ENCODE peak calls at places on chromosomes 2 and 18, in nine cellular contexts. U is sigmoid colon, R is transverse colon, T is K562, O is tibial nerve, K is A549, D is HepG2, H is ovary, I is SK-N-SH. M is an unnamed sample.

GRCh38 chr18:6058941-6059340 is 163.6 kb upstream of the TMEM200C start:
- DNase-seq in U (no peak), K (no peak), R (no peak), T (no peak), D (peak), I (no peak), O (no peak), H (no peak), M (no peak)

GRCh38 chr18:13145636-13146190 is 72.8 kb upstream of the LDLRAD4 start:
- DNase-seq in K (no peak), R (no peak), U (no peak), O (no peak), D (peak), H (no peak), T (no peak), I (no peak), M (no peak)

GRCh38 chr2:127829845-127830246 is 18.9 kb upstream of the WDR33 start:
- DNase-seq in U (no peak), H (no peak), R (peak), I (peak), D (no peak), O (no peak), T (peak), K (no peak), M (no peak)

GRCh38 chr2:136407952-136408318 is 290.0 kb upstream of the CXCR4 start:
- DNase-seq in R (no peak), T (no peak), D (no peak), O (no peak), U (no peak), H (no peak), K (no peak), I (no peak), M (no peak)

GRCh38 chr18:3283253-3283863 is 21.4 kb downstream of the MYL12B start:
- DNase-seq in H (no peak), U (no peak), O (no peak), K (no peak), D (no peak), I (no peak), T (no peak), R (no peak), M (no peak)

GRCh38 chr18:11096839-11097750 is 52.3 kb downstream of the PIEZO2 start:
- DNase-seq in K (no peak), O (no peak), D (no peak), H (no peak), U (no peak), R (no peak), I (no peak), T (no peak), M (no peak)

GRCh38 chr18:79389689-79390088 is 6.0 kb upstream of the NFATC1 start:
- DNase-seq in U (peak), R (no peak), K (no peak), D (no peak), I (no peak), O (no peak), H (no peak), T (no peak), M (no peak)

GRCh38 chr2:41579811-41580210 is 468.0 kb upstream of the PKDCC start:
- DNase-seq in H (no peak), I (no peak), O (no peak), K (no peak), T (no peak), R (no peak), D (no peak), U (no peak), M (no peak)

GRCh38 chr18:10797882-10798281 is 272.1 kb downstream of the NAPG start:
- DNase-seq in R (no peak), O (no peak), D (no peak), H (no peak), K (no peak), T (no peak), I (no peak), U (no peak), M (no peak)

GRCh38 chr2:218036371-218036770 is 32.7 kb upstream of the RUFY4 start:
- DNase-seq in I (no peak), T (no peak), R (no peak), D (no peak), O (no peak), U (no peak), H (no peak), K (no peak), M (no peak)

GRCh38 chr18:28875059-28875458 is 698.1 kb upstream of the CDH2 start:
- DNase-seq in H (no peak), R (no peak), K (no peak), O (no peak), D (no peak), U (no peak), I (no peak), T (no peak), M (no peak)

GRCh38 chr18:23291456-23292205 is 156.3 kb downstream of the CABLES1 start:
- DNase-seq in O (no peak), R (no peak), T (no peak), K (no peak), I (no peak), H (no peak), U (no peak), D (no peak), M (no peak)

GRCh38 chr18:26185267-26185666 is 41.0 kb upstream of the TAF4B start:
- DNase-seq in H (no peak), R (no peak), I (no peak), U (no peak), T (no peak), K (peak), D (peak), O (no peak), M (no peak)

GRCh38 chr18:59388817-59389216 is 29.8 kb upstream of the LMAN1 start:
- DNase-seq in U (no peak), K (no peak), O (no peak), D (no peak), H (no peak), I (no peak), T (no peak), R (no peak), M (no peak)

GRCh38 chr2:169768262-169768995 is 30.2 kb upstream of the SSB start:
- DNase-seq in K (no peak), R (peak), U (no peak), H (no peak), D (no peak), O (no peak), T (no peak), I (no peak), M (peak)

GRCh38 chr18:657311-657997 is at the start of gene TYMS:
- DNase-seq in R (peak), T (peak), H (peak), I (peak), D (peak), K (peak), O (no peak), U (no peak), M (no peak)

GRCh38 chr18:79947881-79948610 is 3.4 kb downstream of the SLC66A2 start:
- DNase-seq in K (no peak), O (no peak), H (peak), R (peak), T (no peak), D (peak), U (peak), I (no peak), M (peak)

GRCh38 chr2:85741811-85742507 is 11.8 kb upstream of the ATOH8 start:
- DNase-seq in R (peak), I (peak), O (peak), D (peak), T (no peak), U (peak), H (peak), K (peak), M (peak)

GRCh38 chr2:77016481-77016880 is 505.7 kb downstream of the LRRTM4 start:
- DNase-seq in I (no peak), T (no peak), R (no peak), D (no peak), H (no peak), O (no peak), U (no peak), K (no peak), M (no peak)

GRCh38 chr2:13522917-13523821 is 806.4 kb downstream of the TRIB2 start:
- DNase-seq in U (no peak), I (no peak), K (no peak), O (no peak), R (no peak), T (no peak), H (peak), D (no peak), M (no peak)

GRCh38 chr2:96122391-96122790 is 6.0 kb upstream of the ADRA2B start:
- DNase-seq in I (no peak), K (no peak), U (no peak), H (no peak), R (no peak), D (no peak), O (no peak), T (no peak), M (no peak)

GRCh38 chr18:49412673-49413072 is 47.8 kb downstream of the DYM start:
- DNase-seq in H (no peak), D (no peak), O (no peak), R (no peak), T (no peak), I (no peak), K (no peak), U (no peak), M (no peak)

GRCh38 chr2:197777823-197778407 is 7.2 kb downstream of the BOLL start:
- DNase-seq in T (peak), O (no peak), H (no peak), U (no peak), I (peak), K (peak), D (peak), R (no peak), M (no peak)

GRCh38 chr2:86518498-86518897 is 44.7 kb downstream of the CHMP3 start:
- DNase-seq in H (no peak), O (peak), I (peak), K (no peak), R (peak), T (no peak), D (peak), U (no peak), M (no peak)

GRCh38 chr2:236977199-236977883 is 108.3 kb upstream of the COPS8 start:
- DNase-seq in U (no peak), R (no peak), D (no peak), O (no peak), H (no peak), T (no peak), K (no peak), I (no peak), M (no peak)

GRCh38 chr18:11146238-11146946 is 3.0 kb downstream of the PIEZO2 start:
- DNase-seq in K (no peak), I (no peak), O (no peak), R (no peak), D (no peak), U (no peak), T (no peak), H (no peak), M (no peak)

GRCh38 chr2:213284105-213285090 is at the start of gene SPAG16:
- DNase-seq in R (peak), H (peak), D (peak), U (peak), O (peak), K (peak), T (peak), I (peak), M (peak)

GRCh38 chr2:202122975-202123765 is 50.1 kb downstream of the KIAA2012 start:
- DNase-seq in H (peak), I (no peak), O (no peak), K (no peak), U (no peak), D (no peak), T (no peak), R (no peak), M (no peak)
- TF ChIP-seq EP300 in H (no peak), I (no peak), O (no peak), K (no peak), U (no peak), D (no peak), T (no peak), R (no peak), M (no peak)

GRCh38 chr18:63965716-63966330 is 4.1 kb upstream of the SERPINB8 start:
- DNase-seq in U (no peak), R (no peak), K (no peak), I (no peak), O (no peak), D (no peak), H (no peak), T (no peak), M (no peak)
- TF ChIP-seq EP300 in U (no peak), R (no peak), K (no peak), I (no peak), O (no peak), D (no peak), H (no peak), T (no peak), M (no peak)

DNA sequence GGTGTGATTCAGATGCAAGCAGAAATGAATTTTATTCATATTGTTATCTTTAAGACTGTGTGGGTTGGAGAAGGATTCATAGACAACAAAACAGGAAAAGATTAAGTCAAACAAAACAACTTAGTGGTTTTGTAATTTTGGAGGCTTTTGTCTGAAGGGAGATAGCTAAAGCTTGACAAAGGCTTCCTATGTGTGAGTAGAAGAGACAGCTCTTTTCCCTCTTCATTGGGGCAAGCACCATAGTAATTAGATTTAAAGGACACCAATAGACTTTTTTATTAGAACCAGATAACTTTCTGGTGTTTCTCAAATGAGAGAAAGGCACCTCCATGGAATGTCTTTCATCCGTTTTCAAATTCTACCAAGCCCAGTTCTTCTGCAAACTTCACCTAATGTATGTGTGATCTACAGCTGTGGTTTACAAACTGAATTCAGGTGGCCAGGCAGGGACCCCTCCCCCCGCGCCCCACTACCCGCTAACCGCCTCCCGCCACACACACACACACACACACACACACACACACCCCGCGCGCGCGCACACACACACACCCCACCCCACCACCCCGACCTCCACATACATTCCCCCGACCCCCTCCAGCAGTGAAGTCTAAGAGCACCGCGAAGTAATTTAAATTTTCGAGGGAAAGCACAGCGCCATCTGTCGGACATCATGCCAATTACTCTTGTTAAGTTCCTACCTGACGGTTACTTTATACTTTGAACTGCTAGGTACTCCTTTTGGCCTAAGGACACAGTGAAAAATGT is 31.7 kb upstream of the PPP1R1C start:
- DNase-seq in I (peak), K (peak), H (peak), O (peak), R (peak), T (peak), U (no peak), D (peak), M (peak)
- TF ChIP-seq EP300 in I (no peak), K (no peak), H (no peak), O (no peak), R (no peak), T (no peak), U (no peak), D (no peak), M (no peak)

DNA sequence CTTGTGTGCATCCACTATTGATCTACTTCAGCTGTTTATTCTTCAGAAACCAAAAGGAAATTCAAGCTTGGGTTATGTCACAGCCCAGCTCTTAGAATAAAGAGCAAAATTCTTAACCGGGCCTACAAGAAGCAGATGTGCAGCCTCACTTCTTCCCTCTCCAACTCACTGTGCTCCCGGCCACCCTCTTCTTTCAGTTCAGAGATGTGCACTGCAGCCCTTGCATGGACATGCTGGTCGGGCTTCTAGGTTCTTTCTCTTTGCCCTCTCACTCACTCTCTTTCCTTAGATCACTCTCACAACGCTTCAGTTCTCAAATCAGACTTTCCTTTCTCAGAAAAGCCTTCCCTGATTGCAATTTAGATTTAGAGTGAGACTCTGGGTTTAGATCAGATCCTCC is 104.1 kb downstream of the CHN1 start:
- DNase-seq in O (no peak), D (no peak), I (no peak), H (no peak), U (no peak), R (no peak), K (no peak), T (no peak), M (no peak)
- TF ChIP-seq EP300 in O (no peak), D (no peak), I (no peak), H (no peak), U (no peak), R (no peak), K (no peak), T (no peak), M (no peak)

DNA sequence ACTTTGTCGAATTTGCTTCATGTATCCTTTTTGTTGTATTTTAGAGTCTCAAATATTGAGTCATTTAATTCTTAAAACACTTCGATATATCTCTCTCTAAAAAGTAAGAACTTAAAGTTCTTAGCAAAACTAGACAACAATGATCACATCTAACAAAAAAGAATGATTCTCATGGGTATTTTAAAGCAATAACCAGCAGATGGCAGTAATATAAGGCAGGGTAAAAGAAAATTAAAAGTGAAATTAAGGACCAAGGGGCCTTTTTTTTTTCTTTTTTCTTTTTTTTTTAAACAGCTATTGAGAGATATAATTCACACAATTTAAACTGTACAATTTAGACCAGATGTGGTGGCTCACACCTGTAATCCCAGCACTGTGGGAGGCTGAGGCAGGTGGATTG is 9.9 kb upstream of the AOX1 start:
- DNase-seq in K (no peak), T (no peak), O (no peak), H (no peak), R (no peak), U (no peak), I (no peak), D (no peak), M (no peak)
- TF ChIP-seq EP300 in K (no peak), T (no peak), O (no peak), H (no peak), R (no peak), U (no peak), I (no peak), D (no peak), M (no peak)

DNA sequence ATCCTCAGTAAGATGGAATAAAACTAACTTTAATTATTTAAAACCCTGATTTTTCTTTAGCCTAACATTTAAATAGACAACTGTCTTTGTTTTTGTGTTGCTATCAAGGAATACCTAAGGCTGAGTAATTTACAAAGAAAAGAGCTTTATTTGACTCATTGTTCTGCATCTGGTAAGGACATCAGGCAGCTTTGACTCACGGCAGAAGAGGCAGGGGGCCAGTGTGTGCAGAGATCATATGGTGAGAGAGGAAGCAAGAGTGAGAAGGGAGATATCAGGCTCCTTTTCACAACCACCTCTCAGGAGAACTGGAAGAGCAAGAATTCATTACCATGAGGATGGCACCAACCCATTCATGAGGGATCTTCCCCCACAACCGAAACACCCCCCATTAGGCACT is 64.6 kb upstream of the TFPI start:
- DNase-seq in T (no peak), D (no peak), K (no peak), R (no peak), U (no peak), O (no peak), I (no peak), H (no peak), M (no peak)
- TF ChIP-seq EP300 in T (no peak), D (no peak), K (no peak), R (no peak), U (no peak), O (no peak), I (no peak), H (no peak), M (no peak)

DNA sequence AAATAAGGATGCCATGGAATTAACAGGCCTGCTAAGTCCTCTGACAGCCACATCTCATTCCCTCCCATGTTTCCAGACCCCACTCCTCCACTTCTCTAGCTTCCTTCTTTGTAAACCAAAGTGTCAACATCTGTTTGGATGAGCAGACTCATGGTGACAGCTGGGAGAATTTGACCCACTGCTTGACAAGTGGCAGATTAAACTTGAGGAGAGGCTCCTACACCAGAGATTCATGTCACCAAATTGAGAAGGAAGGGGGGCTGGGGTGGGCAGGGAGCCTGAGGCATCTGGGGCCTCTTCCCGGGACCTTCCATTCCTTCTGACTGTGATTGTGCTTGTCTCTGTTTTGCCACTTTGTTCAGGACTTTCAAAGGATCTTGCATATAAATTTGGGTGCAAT is 41.0 kb upstream of the IGFBP5 start:
- DNase-seq in D (no peak), R (no peak), H (no peak), I (no peak), K (no peak), O (no peak), U (no peak), T (no peak), M (no peak)
- TF ChIP-seq EP300 in D (no peak), R (no peak), H (no peak), I (no peak), K (no peak), O (no peak), U (no peak), T (no peak), M (no peak)

GRCh38 chr2:216653093-216653799 is 20.0 kb downstream of the IGFBP2 start:
- DNase-seq in U (no peak), D (no peak), K (no peak), T (no peak), H (no peak), R (no peak), O (no peak), I (no peak), M (no peak)

GRCh38 chr2:216649573-216649972 is 16.4 kb downstream of the IGFBP2 start:
- DNase-seq in U (no peak), O (no peak), T (no peak), K (no peak), D (no peak), I (no peak), H (no peak), R (no peak), M (no peak)

GRCh38 chr2:216651370-216651881 is 18.2 kb downstream of the IGFBP2 start:
- DNase-seq in K (no peak), O (no peak), R (no peak), I (no peak), D (no peak), H (no peak), T (no peak), U (no peak), M (no peak)

GRCh38 chr2:216652566-216652965 is 19.3 kb downstream of the IGFBP2 start:
- DNase-seq in O (no peak), H (no peak), T (no peak), D (no peak), I (no peak), U (no peak), K (no peak), R (no peak), M (no peak)

DNA sequence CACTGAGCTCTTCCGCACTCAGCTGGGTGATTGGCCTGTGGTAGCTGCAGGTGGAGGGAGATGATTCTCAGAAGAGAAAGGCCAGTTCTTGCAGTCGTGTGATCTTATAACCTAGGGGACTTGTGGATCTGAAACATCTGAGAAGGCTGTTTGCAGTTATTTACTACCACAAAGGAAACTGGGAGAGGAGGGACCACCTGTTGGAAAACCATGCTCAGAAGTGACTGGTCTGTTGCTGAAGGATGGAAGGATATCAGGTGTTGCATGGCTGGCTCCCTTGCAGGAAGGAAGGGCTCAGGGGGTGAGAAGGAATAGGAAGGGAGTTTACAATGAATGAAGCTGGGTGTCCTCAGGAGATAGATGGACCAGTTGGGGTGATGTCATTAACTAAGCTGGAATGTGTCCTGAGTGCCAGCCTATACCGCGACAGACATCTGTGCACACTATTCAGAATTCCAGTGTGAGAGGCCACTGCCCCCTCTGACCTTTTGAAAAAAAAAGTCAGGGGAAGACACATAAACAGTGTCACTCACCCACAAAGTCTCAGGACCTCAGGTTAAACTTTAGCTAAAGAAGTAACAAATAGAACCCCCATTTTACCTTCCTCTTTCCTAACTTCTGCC is 17.5 kb downstream of the IGFBP2 start:
- DNase-seq in H (no peak), D (peak), K (no peak), I (no peak), R (no peak), U (no peak), O (no peak), T (no peak), M (no peak)
- TF ChIP-seq EP300 in H (no peak), D (no peak), K (no peak), I (no peak), R (no peak), U (no peak), O (no peak), T (no peak), M (no peak)